ENCODE peak calls at places on chromosomes 12 and 14, in six cellular contexts. One of them, this sample, is unnamed.

GRCh38 chr12:103637429-103637828 is 50.4 kb downstream of the STAB2 start:
- DNase-seq in IMR-90: no peak
- DNase-seq in K562: no peak
- DNase-seq in A549: no peak
- DNase-seq in GM12878: no peak
- DNase-seq in HepG2: no peak
- DNase-seq in this sample: no peak

GRCh38 chr12:112020947-112021457 is 7.8 kb downstream of the ERP29 start:
- DNase-seq in IMR-90: no peak
- DNase-seq in K562: no peak
- DNase-seq in A549: no peak
- DNase-seq in GM12878: no peak
- DNase-seq in HepG2: no peak
- DNase-seq in this sample: no peak

GRCh38 chr12:79326225-79326624 is 364.5 kb downstream of the PAWR start:
- DNase-seq in IMR-90: no peak
- DNase-seq in K562: no peak
- DNase-seq in A549: no peak
- DNase-seq in GM12878: no peak
- DNase-seq in HepG2: no peak
- DNase-seq in this sample: no peak

GRCh38 chr12:69330475-69331473 is 17.4 kb upstream of the LYZ start:
- DNase-seq in IMR-90: peak; percentile 1
- DNase-seq in K562: peak; percentile 53
- DNase-seq in A549: no peak
- DNase-seq in GM12878: no peak
- DNase-seq in HepG2: no peak
- DNase-seq in this sample: peak; percentile 34

GRCh38 chr14:80784824-80785223 is 156.7 kb downstream of the CEP128 start:
- DNase-seq in IMR-90: peak; percentile 49
- DNase-seq in K562: no peak
- DNase-seq in A549: peak; percentile 26
- DNase-seq in GM12878: no peak
- DNase-seq in HepG2: no peak
- DNase-seq in this sample: no peak

GRCh38 chr12:2064078-2064507 is 11.3 kb downstream of the CACNA1C start:
- DNase-seq in IMR-90: peak; percentile 59
- DNase-seq in K562: peak; percentile 8
- DNase-seq in A549: no peak
- DNase-seq in GM12878: peak; percentile 28
- DNase-seq in HepG2: no peak
- DNase-seq in this sample: no peak

GRCh38 chr14:67270354-67270753 is 29.1 kb downstream of the PALS1 start:
- DNase-seq in IMR-90: peak; percentile 22
- DNase-seq in K562: no peak
- DNase-seq in A549: no peak
- DNase-seq in GM12878: no peak
- DNase-seq in HepG2: no peak
- DNase-seq in this sample: no peak

GRCh38 chr12:40907115-40907521 is 214.9 kb downstream of the CNTN1 start:
- DNase-seq in IMR-90: peak; percentile 5
- DNase-seq in K562: no peak
- DNase-seq in A549: peak; percentile 75
- DNase-seq in GM12878: peak; percentile 34
- DNase-seq in HepG2: no peak
- DNase-seq in this sample: no peak

GRCh38 chr14:50064993-50065392 is 51.4 kb downstream of the VCPKMT start:
- DNase-seq in IMR-90: no peak
- DNase-seq in K562: no peak
- DNase-seq in A549: no peak
- DNase-seq in GM12878: peak; percentile 98
- DNase-seq in HepG2: no peak
- DNase-seq in this sample: no peak

GRCh38 chr14:104105822-104106470 is 20.4 kb downstream of the ASPG start:
- DNase-seq in IMR-90: no peak
- DNase-seq in K562: no peak
- DNase-seq in A549: no peak
- DNase-seq in GM12878: no peak
- DNase-seq in HepG2: no peak
- DNase-seq in this sample: no peak

GRCh38 chr12:52585951-52586350 is 12.3 kb upstream of the KRT74 start:
- DNase-seq in IMR-90: no peak
- DNase-seq in K562: no peak
- DNase-seq in A549: no peak
- DNase-seq in GM12878: no peak
- DNase-seq in HepG2: no peak
- DNase-seq in this sample: no peak

GRCh38 chr12:70353780-70354640 is 12.1 kb upstream of the KCNMB4 start:
- DNase-seq in IMR-90: no peak
- DNase-seq in K562: no peak
- DNase-seq in A549: no peak
- DNase-seq in GM12878: no peak
- DNase-seq in HepG2: no peak
- DNase-seq in this sample: no peak

GRCh38 chr14:102209224-102209966 is 69.7 kb downstream of the WDR20 start:
- DNase-seq in IMR-90: peak; percentile 28
- DNase-seq in K562: no peak
- DNase-seq in A549: peak; percentile 60
- DNase-seq in GM12878: no peak
- DNase-seq in HepG2: peak; percentile 58
- DNase-seq in this sample: peak; percentile 49

GRCh38 chr12:93111791-93112208 is 182.7 kb upstream of the EEA1 start:
- DNase-seq in IMR-90: no peak
- DNase-seq in K562: no peak
- DNase-seq in A549: no peak
- DNase-seq in GM12878: no peak
- DNase-seq in HepG2: no peak
- DNase-seq in this sample: no peak

GRCh38 chr14:31197671-31198070 is 9.9 kb downstream of the HECTD1 start:
- DNase-seq in IMR-90: no peak
- DNase-seq in K562: no peak
- DNase-seq in A549: no peak
- DNase-seq in GM12878: no peak
- DNase-seq in HepG2: peak; percentile 62
- DNase-seq in this sample: no peak

GRCh38 chr12:91980345-91980744 is 165.3 kb downstream of the BTG1 start:
- DNase-seq in IMR-90: no peak
- DNase-seq in K562: no peak
- DNase-seq in A549: no peak
- DNase-seq in GM12878: no peak
- DNase-seq in HepG2: no peak
- DNase-seq in this sample: no peak

GRCh38 chr12:55034218-55034617 is 14.4 kb downstream of the NEUROD4 start:
- DNase-seq in IMR-90: no peak
- DNase-seq in K562: no peak
- DNase-seq in A549: no peak
- DNase-seq in GM12878: no peak
- DNase-seq in HepG2: no peak
- DNase-seq in this sample: no peak

GRCh38 chr12:111757361-111758119 is 9.2 kb upstream of the ALDH2 start:
- DNase-seq in IMR-90: peak; percentile 65
- DNase-seq in K562: no peak
- DNase-seq in A549: no peak
- DNase-seq in GM12878: no peak
- DNase-seq in HepG2: no peak
- DNase-seq in this sample: no peak

GRCh38 chr12:62760779-62761178 is 174.2 kb downstream of the PPM1H start:
- DNase-seq in IMR-90: peak; percentile 47
- DNase-seq in K562: no peak
- DNase-seq in A549: peak; percentile 91
- DNase-seq in GM12878: no peak
- DNase-seq in HepG2: peak; percentile 78
- DNase-seq in this sample: no peak

GRCh38 chr14:73943083-73943482 is 6.8 kb downstream of the FAM161B start:
- DNase-seq in IMR-90: peak; percentile 71
- DNase-seq in K562: no peak
- DNase-seq in A549: peak; percentile 9
- DNase-seq in GM12878: no peak
- DNase-seq in HepG2: peak; percentile 32
- DNase-seq in this sample: no peak

GRCh38 chr14:21768116-21768874 is 94.7 kb upstream of the OR4E1 start:
- DNase-seq in IMR-90: peak; percentile 1
- DNase-seq in K562: peak; percentile 15
- DNase-seq in A549: peak; percentile 26
- DNase-seq in GM12878: peak; percentile 5
- DNase-seq in HepG2: peak; percentile 42
- DNase-seq in this sample: peak; percentile 65

GRCh38 chr12:3419538-3419937 is 71.5 kb upstream of the PRMT8 start:
- DNase-seq in IMR-90: no peak
- DNase-seq in K562: no peak
- DNase-seq in A549: no peak
- DNase-seq in GM12878: no peak
- DNase-seq in HepG2: no peak
- DNase-seq in this sample: no peak

GRCh38 chr12:3418609-3419469 is 72.2 kb upstream of the PRMT8 start:
- DNase-seq in IMR-90: no peak
- DNase-seq in K562: no peak
- DNase-seq in A549: no peak
- DNase-seq in GM12878: no peak
- DNase-seq in HepG2: no peak
- DNase-seq in this sample: no peak

GRCh38 chr12:3416670-3417069 is 74.3 kb upstream of the PRMT8 start:
- DNase-seq in IMR-90: no peak
- DNase-seq in K562: no peak
- DNase-seq in A549: no peak
- DNase-seq in GM12878: no peak
- DNase-seq in HepG2: no peak
- DNase-seq in this sample: no peak

GRCh38 chr12:3416159-3416558 is 74.8 kb upstream of the PRMT8 start:
- DNase-seq in IMR-90: no peak
- DNase-seq in K562: no peak
- DNase-seq in A549: no peak
- DNase-seq in GM12878: no peak
- DNase-seq in HepG2: no peak
- DNase-seq in this sample: no peak

DNA sequence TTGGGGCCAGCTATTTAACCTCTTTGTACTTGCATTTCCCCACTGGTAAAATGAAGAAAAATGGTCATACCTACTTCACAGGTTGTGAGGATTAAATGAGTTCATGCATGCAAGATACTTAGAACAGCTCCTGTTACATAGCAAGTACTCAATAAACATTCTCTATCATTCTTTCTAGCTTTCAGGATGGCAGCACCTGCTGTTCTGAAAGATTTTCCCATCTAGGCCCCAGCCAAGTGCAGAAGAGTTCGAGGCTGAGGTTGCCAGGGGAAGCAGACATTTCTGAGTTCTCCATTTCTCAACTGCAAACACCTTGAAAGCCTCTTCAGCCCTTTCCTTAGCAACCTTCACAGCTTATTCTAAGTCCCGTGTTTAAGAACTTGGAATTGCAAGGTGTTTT is 73.1 kb upstream of the PRMT8 start:
- DNase-seq in IMR-90: no peak
- DNase-seq in K562: no peak
- DNase-seq in A549: no peak
- DNase-seq in GM12878: no peak
- DNase-seq in HepG2: no peak
- DNase-seq in this sample: no peak
- TF ChIP-seq BHLHE40 in IMR-90: no peak
- TF ChIP-seq BHLHE40 in K562: no peak
- TF ChIP-seq BHLHE40 in A549: no peak
- TF ChIP-seq BHLHE40 in GM12878: no peak
- TF ChIP-seq BHLHE40 in HepG2: no peak
- TF ChIP-seq BHLHE40 in this sample: no peak

GRCh38 chr12:65822732-65823480 is 1.4 kb upstream of the HMGA2 start:
- DNase-seq in IMR-90: peak; percentile 79
- DNase-seq in K562: no peak
- DNase-seq in A549: peak; percentile 90
- DNase-seq in GM12878: no peak
- DNase-seq in HepG2: peak; percentile 91
- DNase-seq in this sample: peak; percentile 69

GRCh38 chr12:65824314-65824563 is at the start of gene HMGA2:
- DNase-seq in IMR-90: peak; percentile 84
- DNase-seq in K562: no peak
- DNase-seq in A549: no peak
- DNase-seq in GM12878: no peak
- DNase-seq in HepG2: no peak
- DNase-seq in this sample: no peak

GRCh38 chr12:65825323-65825572 is 965 bp downstream of the HMGA2 start:
- DNase-seq in IMR-90: no peak
- DNase-seq in K562: no peak
- DNase-seq in A549: no peak
- DNase-seq in GM12878: no peak
- DNase-seq in HepG2: no peak
- DNase-seq in this sample: no peak

GRCh38 chr12:65825573-65826512 is 1.6 kb downstream of the HMGA2 start:
- DNase-seq in IMR-90: peak; percentile 41
- DNase-seq in K562: no peak
- DNase-seq in A549: peak; percentile 43
- DNase-seq in GM12878: no peak
- DNase-seq in HepG2: no peak
- DNase-seq in this sample: peak; percentile 43

GRCh38 chr12:65823481-65824313 is 586 bp upstream of the HMGA2 start:
- DNase-seq in IMR-90: peak; percentile 58
- DNase-seq in K562: no peak
- DNase-seq in A549: peak; percentile 76
- DNase-seq in GM12878: no peak
- DNase-seq in HepG2: peak; percentile 76
- DNase-seq in this sample: peak; percentile 59
- TF ChIP-seq BHLHE40 in IMR-90: peak; percentile 94
- TF ChIP-seq BHLHE40 in K562: no peak
- TF ChIP-seq BHLHE40 in A549: peak; percentile 69
- TF ChIP-seq BHLHE40 in GM12878: peak; percentile 32
- TF ChIP-seq BHLHE40 in HepG2: peak; percentile 91
- TF ChIP-seq BHLHE40 in this sample: no peak

DNA sequence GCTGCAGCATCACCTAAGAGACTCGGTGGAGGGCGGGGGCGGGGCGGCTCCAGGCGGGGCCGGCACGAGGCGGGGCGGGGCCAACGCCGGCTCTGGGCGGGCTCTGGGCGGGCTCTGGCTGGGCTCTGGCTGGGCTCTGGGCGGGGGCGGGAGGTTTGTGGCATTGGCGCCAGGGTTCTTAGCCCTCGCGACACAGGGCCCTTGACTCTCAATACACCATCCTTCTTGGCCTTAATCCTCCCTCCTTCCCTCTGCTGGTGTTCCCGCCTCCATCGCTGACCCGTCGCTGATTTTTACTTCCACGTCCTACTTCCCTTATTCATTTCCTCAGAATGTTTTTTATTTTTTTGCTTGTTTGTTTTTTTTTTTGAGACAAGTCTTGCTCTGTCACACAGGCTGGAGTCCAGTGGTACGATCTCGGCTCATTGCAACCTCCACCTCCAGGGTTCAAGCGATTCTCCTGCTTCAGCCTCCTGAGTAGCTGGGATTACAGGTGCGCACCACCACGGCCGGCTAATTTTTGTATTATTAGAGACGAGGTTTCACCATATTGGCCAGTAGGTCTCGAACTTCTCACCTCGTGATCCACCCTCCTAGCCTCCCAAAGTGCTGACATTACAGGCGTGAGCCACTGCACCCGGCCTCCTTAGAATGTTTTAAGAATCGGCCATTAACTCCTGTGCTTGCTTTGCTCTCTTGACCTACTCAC is at the start of gene BLTP3B:
- DNase-seq in IMR-90: peak; percentile 55
- DNase-seq in K562: peak; percentile 91
- DNase-seq in A549: peak; percentile 86
- DNase-seq in GM12878: peak; percentile 27
- DNase-seq in HepG2: peak; percentile 62
- DNase-seq in this sample: peak; percentile 91
- TF ChIP-seq BHLHE40 in IMR-90: peak; percentile 71
- TF ChIP-seq BHLHE40 in K562: peak; percentile 59
- TF ChIP-seq BHLHE40 in A549: no peak
- TF ChIP-seq BHLHE40 in GM12878: peak; percentile 65
- TF ChIP-seq BHLHE40 in HepG2: peak; percentile 27
- TF ChIP-seq BHLHE40 in this sample: no peak

GRCh38 chr12:60197589-60197988 is 601.8 kb downstream of the SLC16A7 start:
- DNase-seq in IMR-90: peak; percentile 77
- DNase-seq in K562: no peak
- DNase-seq in A549: peak; percentile 40
- DNase-seq in GM12878: no peak
- DNase-seq in HepG2: no peak
- DNase-seq in this sample: no peak
- TF ChIP-seq BHLHE40 in IMR-90: peak; percentile 24
- TF ChIP-seq BHLHE40 in K562: no peak
- TF ChIP-seq BHLHE40 in A549: no peak
- TF ChIP-seq BHLHE40 in GM12878: no peak
- TF ChIP-seq BHLHE40 in HepG2: no peak
- TF ChIP-seq BHLHE40 in this sample: no peak